ENCODE peak calls at places on chromosome 5, in eight cellular contexts. Z, L, B, O, K, T, F and N are unnamed samples.

GRCh38 chr5:174825587-174825986 is 101.2 kb downstream of the MSX2 start:
- DNase-seq in Z (peak), L (no peak), B (no peak), O (no peak), K (no peak), T (no peak), F (peak), N (no peak)

GRCh38 chr5:96714450-96714849 is 52.3 kb downstream of the CAST start:
- DNase-seq in Z (no peak), L (no peak), B (no peak), O (no peak), K (no peak), T (no peak), F (no peak), N (no peak)

GRCh38 chr5:180437336-180437735 is 56.8 kb upstream of the CNOT6 start:
- DNase-seq in Z (no peak), L (no peak), B (no peak), O (no peak), K (no peak), T (no peak), F (no peak), N (no peak)

GRCh38 chr5:31671339-31671741 is 32.4 kb downstream of the PDZD2 start:
- DNase-seq in Z (no peak), L (no peak), B (no peak), O (peak), K (no peak), T (no peak), F (peak), N (no peak)

GRCh38 chr5:36079200-36079761 is 12.6 kb upstream of the UGT3A2 start:
- DNase-seq in Z (peak), L (peak), B (peak), O (no peak), K (peak), T (peak), F (peak), N (no peak)

GRCh38 chr5:60522299-60522915 is 177.6 kb downstream of the DEPDC1B start:
- DNase-seq in Z (peak), L (no peak), B (no peak), O (no peak), K (peak), T (no peak), F (peak), N (no peak)

GRCh38 chr5:100464418-100464817 is 70.8 kb upstream of the FAM174A start:
- DNase-seq in Z (peak), L (no peak), B (peak), O (no peak), K (no peak), T (no peak), F (peak), N (no peak)

GRCh38 chr5:109833946-109834345 is 144.2 kb downstream of the MAN2A1 start:
- DNase-seq in Z (no peak), L (no peak), B (no peak), O (no peak), K (no peak), T (no peak), F (no peak), N (no peak)

GRCh38 chr5:132026516-132027008 is 15.1 kb upstream of the ACSL6 start:
- DNase-seq in Z (no peak), L (no peak), B (no peak), O (no peak), K (no peak), T (no peak), F (no peak), N (no peak)

GRCh38 chr5:155655569-155655968 is 642.0 kb downstream of the KIF4B start:
- DNase-seq in Z (no peak), L (no peak), B (no peak), O (no peak), K (no peak), T (no peak), F (no peak), N (no peak)

GRCh38 chr5:93557205-93557604 is 23.8 kb downstream of the NR2F1-AS1 start:
- DNase-seq in Z (no peak), L (no peak), B (no peak), O (no peak), K (no peak), T (no peak), F (no peak), N (no peak)

GRCh38 chr5:95822408-95823240 is at the start of gene GLRX:
- DNase-seq in Z (peak), L (no peak), B (peak), O (peak), K (peak), T (peak), F (peak), N (peak)